ENCODE peak calls at places on chromosome 12, in six cellular contexts. One of them, this sample, is unnamed.

GRCh38 chr12:106919910-106920544 is 35.7 kb upstream of the TMEM263 start:
- DNase-seq in brain microvascular endothelial cell: peak; percentile 30
- DNase-seq in thoracic aorta: no peak
- DNase-seq in lung: no peak
- DNase-seq in Caco-2: peak; percentile 45
- DNase-seq in mesothelial cell of epicardium: no peak
- DNase-seq in this sample: no peak

GRCh38 chr12:21456291-21456780 is 18.9 kb downstream of the PYROXD1 start:
- DNase-seq in lung: no peak
- DNase-seq in Caco-2: no peak
- DNase-seq in thoracic aorta: no peak
- DNase-seq in brain microvascular endothelial cell: no peak
- DNase-seq in mesothelial cell of epicardium: no peak
- DNase-seq in this sample: no peak

GRCh38 chr12:6416596-6416995 is 28.2 kb upstream of the CD27 start:
- DNase-seq in mesothelial cell of epicardium: no peak
- DNase-seq in lung: no peak
- DNase-seq in thoracic aorta: no peak
- DNase-seq in brain microvascular endothelial cell: no peak
- DNase-seq in Caco-2: no peak
- DNase-seq in this sample: no peak

GRCh38 chr12:100156731-100157426 is 14.2 kb upstream of the BLTP3B start:
- DNase-seq in thoracic aorta: no peak
- DNase-seq in Caco-2: no peak
- DNase-seq in mesothelial cell of epicardium: no peak
- DNase-seq in lung: no peak
- DNase-seq in brain microvascular endothelial cell: no peak
- DNase-seq in this sample: no peak

GRCh38 chr12:94225924-94226630 is 77.7 kb downstream of the PLXNC1 start:
- DNase-seq in mesothelial cell of epicardium: no peak
- DNase-seq in thoracic aorta: no peak
- DNase-seq in Caco-2: no peak
- DNase-seq in brain microvascular endothelial cell: no peak
- DNase-seq in lung: no peak
- DNase-seq in this sample: no peak

GRCh38 chr12:48788852-48789775 is at the start of gene ADCY6:
- DNase-seq in lung: peak; percentile 80
- DNase-seq in thoracic aorta: no peak
- DNase-seq in Caco-2: peak; percentile 94
- DNase-seq in mesothelial cell of epicardium: no peak
- DNase-seq in brain microvascular endothelial cell: peak; percentile 57
- DNase-seq in this sample: peak; percentile 42

GRCh38 chr12:3885179-3886094 is 12.2 kb upstream of the PARP11 start:
- DNase-seq in lung: no peak
- DNase-seq in brain microvascular endothelial cell: peak; percentile 27
- DNase-seq in Caco-2: peak; percentile 67
- DNase-seq in thoracic aorta: no peak
- DNase-seq in mesothelial cell of epicardium: no peak
- DNase-seq in this sample: no peak

GRCh38 chr12:129753596-129753995 is 150.2 kb downstream of the TMEM132D start:
- DNase-seq in mesothelial cell of epicardium: no peak
- DNase-seq in lung: no peak
- DNase-seq in Caco-2: no peak
- DNase-seq in brain microvascular endothelial cell: peak; percentile 76
- DNase-seq in thoracic aorta: no peak
- DNase-seq in this sample: no peak

GRCh38 chr12:58378038-58378437 is 436.7 kb downstream of the ATP23 start:
- DNase-seq in mesothelial cell of epicardium: no peak
- DNase-seq in brain microvascular endothelial cell: no peak
- DNase-seq in lung: no peak
- DNase-seq in thoracic aorta: no peak
- DNase-seq in Caco-2: no peak
- DNase-seq in this sample: no peak

GRCh38 chr12:50825372-50825838 is 17.3 kb upstream of the TMPRSS12 start:
- DNase-seq in brain microvascular endothelial cell: no peak
- DNase-seq in thoracic aorta: no peak
- DNase-seq in mesothelial cell of epicardium: no peak
- DNase-seq in Caco-2: peak; percentile 51
- DNase-seq in lung: no peak
- DNase-seq in this sample: no peak

GRCh38 chr12:102484017-102484731 is 3.8 kb upstream of the IGF1 start:
- DNase-seq in mesothelial cell of epicardium: no peak
- DNase-seq in brain microvascular endothelial cell: peak; percentile 47
- DNase-seq in thoracic aorta: no peak
- DNase-seq in Caco-2: peak; percentile 42
- DNase-seq in lung: peak; percentile 56
- DNase-seq in this sample: peak; percentile 39

GRCh38 chr12:40075458-40075857 is 30.4 kb downstream of the SLC2A13 start:
- DNase-seq in brain microvascular endothelial cell: no peak
- DNase-seq in thoracic aorta: no peak
- DNase-seq in Caco-2: no peak
- DNase-seq in mesothelial cell of epicardium: no peak
- DNase-seq in lung: no peak
- DNase-seq in this sample: no peak

GRCh38 chr12:127355061-127355820 is 911.7 kb upstream of the TMEM132C start:
- DNase-seq in lung: no peak
- DNase-seq in thoracic aorta: no peak
- DNase-seq in brain microvascular endothelial cell: peak; percentile 15
- DNase-seq in mesothelial cell of epicardium: no peak
- DNase-seq in Caco-2: peak; percentile 19
- DNase-seq in this sample: no peak

GRCh38 chr12:25377475-25378179 is 126.9 kb upstream of the KRAS start:
- DNase-seq in mesothelial cell of epicardium: no peak
- DNase-seq in lung: no peak
- DNase-seq in brain microvascular endothelial cell: peak; percentile 12
- DNase-seq in Caco-2: no peak
- DNase-seq in thoracic aorta: no peak
- DNase-seq in this sample: no peak

GRCh38 chr12:4829793-4830162 is 79.9 kb upstream of the KCNA1 start:
- DNase-seq in lung: no peak
- DNase-seq in brain microvascular endothelial cell: no peak
- DNase-seq in thoracic aorta: no peak
- DNase-seq in mesothelial cell of epicardium: no peak
- DNase-seq in Caco-2: no peak
- DNase-seq in this sample: no peak

GRCh38 chr12:51323966-51324895 is at the start of gene BIN2:
- DNase-seq in Caco-2: no peak
- DNase-seq in thoracic aorta: no peak
- DNase-seq in lung: peak; percentile 42
- DNase-seq in brain microvascular endothelial cell: no peak
- DNase-seq in mesothelial cell of epicardium: no peak
- DNase-seq in this sample: no peak

GRCh38 chr12:79844693-79845092 is 90.2 kb downstream of the PPP1R12A start:
- DNase-seq in thoracic aorta: no peak
- DNase-seq in lung: no peak
- DNase-seq in mesothelial cell of epicardium: no peak
- DNase-seq in Caco-2: peak; percentile 18
- DNase-seq in brain microvascular endothelial cell: peak; percentile 72
- DNase-seq in this sample: no peak

GRCh38 chr12:54175130-54175963 is 13.4 kb downstream of the SMUG1 start:
- DNase-seq in lung: no peak
- DNase-seq in Caco-2: peak; percentile 29
- DNase-seq in brain microvascular endothelial cell: no peak
- DNase-seq in thoracic aorta: no peak
- DNase-seq in mesothelial cell of epicardium: no peak
- DNase-seq in this sample: no peak

GRCh38 chr12:69443916-69444315 is 26.3 kb upstream of the FRS2 start:
- DNase-seq in Caco-2: no peak
- DNase-seq in lung: no peak
- DNase-seq in brain microvascular endothelial cell: no peak
- DNase-seq in thoracic aorta: no peak
- DNase-seq in mesothelial cell of epicardium: no peak
- DNase-seq in this sample: no peak

GRCh38 chr12:49031573-49032161 is 13.1 kb upstream of the PRKAG1 start:
- DNase-seq in thoracic aorta: no peak
- DNase-seq in mesothelial cell of epicardium: no peak
- DNase-seq in Caco-2: no peak
- DNase-seq in brain microvascular endothelial cell: no peak
- DNase-seq in lung: no peak
- DNase-seq in this sample: no peak

GRCh38 chr12:116803018-116803736 is 65.1 kb downstream of the RNFT2 start:
- DNase-seq in brain microvascular endothelial cell: no peak
- DNase-seq in thoracic aorta: no peak
- DNase-seq in lung: no peak
- DNase-seq in mesothelial cell of epicardium: no peak
- DNase-seq in Caco-2: no peak
- DNase-seq in this sample: no peak

GRCh38 chr12:42126963-42127362 is 17.7 kb downstream of the GXYLT1 start:
- DNase-seq in Caco-2: no peak
- DNase-seq in brain microvascular endothelial cell: no peak
- DNase-seq in thoracic aorta: no peak
- DNase-seq in lung: no peak
- DNase-seq in mesothelial cell of epicardium: no peak
- DNase-seq in this sample: no peak

GRCh38 chr12:106841471-106842302 is 67.2 kb downstream of the RIC8B start:
- DNase-seq in Caco-2: peak; percentile 57
- DNase-seq in thoracic aorta: no peak
- DNase-seq in lung: peak; percentile 30
- DNase-seq in brain microvascular endothelial cell: peak; percentile 32
- DNase-seq in mesothelial cell of epicardium: no peak
- DNase-seq in this sample: no peak

GRCh38 chr12:49342066-49342913 is 4.4 kb upstream of the DNAJC22 start:
- DNase-seq in mesothelial cell of epicardium: peak; percentile 79
- DNase-seq in thoracic aorta: no peak
- DNase-seq in lung: peak; percentile 70
- DNase-seq in brain microvascular endothelial cell: peak; percentile 62
- DNase-seq in Caco-2: peak; percentile 74
- DNase-seq in this sample: no peak

GRCh38 chr12:3651585-3652424 is 101.1 kb downstream of the CRACR2A start:
- DNase-seq in brain microvascular endothelial cell: no peak
- DNase-seq in mesothelial cell of epicardium: no peak
- DNase-seq in lung: no peak
- DNase-seq in Caco-2: no peak
- DNase-seq in thoracic aorta: no peak
- DNase-seq in this sample: no peak

GRCh38 chr12:64413884-64414283 is 9.7 kb downstream of the XPOT start:
- DNase-seq in lung: no peak
- DNase-seq in mesothelial cell of epicardium: no peak
- DNase-seq in Caco-2: no peak
- DNase-seq in brain microvascular endothelial cell: no peak
- DNase-seq in thoracic aorta: no peak
- DNase-seq in this sample: no peak

GRCh38 chr12:122082621-122083356 is 4.2 kb downstream of the MLXIP start:
- DNase-seq in thoracic aorta: no peak
- DNase-seq in brain microvascular endothelial cell: no peak
- DNase-seq in mesothelial cell of epicardium: no peak
- DNase-seq in Caco-2: no peak
- DNase-seq in lung: no peak
- DNase-seq in this sample: no peak

GRCh38 chr12:74483057-74483456 is 54.6 kb upstream of the ATXN7L3B start:
- DNase-seq in lung: no peak
- DNase-seq in brain microvascular endothelial cell: no peak
- DNase-seq in thoracic aorta: no peak
- DNase-seq in Caco-2: no peak
- DNase-seq in mesothelial cell of epicardium: no peak
- DNase-seq in this sample: no peak
- TF ChIP-seq CTCF in lung: no peak
- TF ChIP-seq CTCF in brain microvascular endothelial cell: no peak
- TF ChIP-seq CTCF in thoracic aorta: no peak
- TF ChIP-seq CTCF in Caco-2: no peak
- TF ChIP-seq CTCF in mesothelial cell of epicardium: no peak
- TF ChIP-seq CTCF in this sample: no peak

DNA sequence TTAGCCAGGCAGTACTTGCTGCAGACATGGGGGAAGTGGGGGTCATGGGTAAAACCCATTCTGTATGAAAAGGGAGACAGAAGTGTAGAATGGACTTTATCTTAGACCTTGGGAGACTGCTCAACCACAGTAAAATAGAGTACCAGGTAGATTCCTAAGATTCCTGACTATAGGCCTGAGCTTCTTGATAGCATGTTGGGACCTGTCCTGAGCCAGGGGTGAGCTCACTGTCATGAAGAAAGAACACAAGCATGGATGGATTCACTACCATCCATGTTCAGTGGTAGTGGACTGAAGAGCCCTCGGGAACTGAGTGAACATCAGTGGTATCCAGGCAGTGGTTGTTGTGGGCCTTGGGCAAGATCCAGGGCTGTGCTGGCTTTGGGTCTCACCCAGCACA is 1003.8 kb downstream of the TMTC2 start:
- DNase-seq in thoracic aorta: no peak
- DNase-seq in Caco-2: no peak
- DNase-seq in brain microvascular endothelial cell: no peak
- DNase-seq in mesothelial cell of epicardium: no peak
- DNase-seq in lung: no peak
- DNase-seq in this sample: no peak
- TF ChIP-seq CTCF in thoracic aorta: no peak
- TF ChIP-seq CTCF in Caco-2: no peak
- TF ChIP-seq CTCF in brain microvascular endothelial cell: no peak
- TF ChIP-seq CTCF in mesothelial cell of epicardium: no peak
- TF ChIP-seq CTCF in lung: no peak
- TF ChIP-seq CTCF in this sample: no peak

DNA sequence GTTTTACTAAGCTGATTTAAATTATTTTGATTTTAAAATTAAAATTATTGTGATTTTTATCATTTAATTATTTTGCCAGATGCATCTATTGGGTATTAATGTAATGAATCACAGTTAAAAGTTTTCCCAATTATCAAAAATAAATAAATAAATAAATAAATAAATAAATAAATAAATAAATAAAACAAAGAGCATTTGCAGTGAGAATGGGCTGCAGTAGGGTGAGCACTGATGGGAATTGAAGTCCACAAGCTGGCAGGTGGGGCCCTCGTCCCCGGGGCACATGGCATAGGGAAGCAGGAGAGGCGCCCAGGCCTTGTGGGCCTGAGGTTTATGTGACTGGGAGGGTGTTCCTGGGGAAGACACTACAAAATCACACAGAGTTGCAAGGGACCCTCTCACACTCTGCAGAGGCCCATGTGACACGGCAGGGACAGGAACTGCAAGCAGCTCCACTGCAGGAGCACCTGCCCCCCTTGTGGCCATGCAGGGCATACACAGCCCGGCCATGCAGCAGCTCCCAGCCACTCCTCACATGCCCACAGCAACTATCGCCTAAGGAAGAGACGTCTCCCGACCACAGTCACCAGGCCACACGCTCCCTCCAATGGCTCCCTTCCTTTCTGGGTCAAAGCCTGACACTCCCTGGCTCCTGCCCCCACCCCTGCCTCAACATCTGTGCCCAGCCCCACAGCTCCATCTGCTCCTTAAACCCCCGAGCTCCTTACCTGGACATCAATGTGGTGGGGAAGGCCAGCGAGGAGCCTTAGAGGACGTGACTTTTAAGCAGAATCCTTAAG is 256.3 kb upstream of the SFSWAP start:
- DNase-seq in lung: no peak
- DNase-seq in Caco-2: peak; percentile 71
- DNase-seq in thoracic aorta: no peak
- DNase-seq in brain microvascular endothelial cell: peak; percentile 7
- DNase-seq in mesothelial cell of epicardium: no peak
- DNase-seq in this sample: no peak
- TF ChIP-seq CTCF in lung: peak; percentile 34
- TF ChIP-seq CTCF in Caco-2: peak; percentile 72
- TF ChIP-seq CTCF in thoracic aorta: no peak
- TF ChIP-seq CTCF in brain microvascular endothelial cell: peak; percentile 28
- TF ChIP-seq CTCF in mesothelial cell of epicardium: peak; percentile 79
- TF ChIP-seq CTCF in this sample: peak; percentile 18

DNA sequence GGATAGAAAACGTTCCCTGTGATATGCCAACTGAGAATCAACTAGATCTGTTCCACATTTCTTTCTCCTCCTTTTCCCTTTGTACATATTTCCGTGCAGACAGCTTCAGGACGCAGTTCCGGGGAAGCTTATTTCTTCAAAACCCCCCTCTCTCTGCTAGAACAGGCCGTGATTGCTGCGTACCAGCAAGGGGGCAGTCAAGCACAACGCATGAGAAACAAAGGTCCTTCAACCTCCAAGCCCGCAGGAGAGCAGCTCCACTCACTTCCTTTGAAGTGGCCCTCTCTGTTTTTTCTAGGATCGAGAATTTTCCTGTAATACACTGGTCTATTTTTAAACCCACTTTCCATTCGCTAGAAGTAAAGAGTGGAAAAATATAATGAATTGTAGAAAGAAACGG is 80.8 kb downstream of the ZNF664 start:
- DNase-seq in mesothelial cell of epicardium: no peak
- DNase-seq in lung: peak; percentile 49
- DNase-seq in Caco-2: peak; percentile 69
- DNase-seq in brain microvascular endothelial cell: peak; percentile 58
- DNase-seq in thoracic aorta: no peak
- DNase-seq in this sample: no peak
- TF ChIP-seq CTCF in mesothelial cell of epicardium: no peak
- TF ChIP-seq CTCF in lung: peak; percentile 60
- TF ChIP-seq CTCF in Caco-2: peak; percentile 72
- TF ChIP-seq CTCF in brain microvascular endothelial cell: peak; percentile 87
- TF ChIP-seq CTCF in thoracic aorta: peak; percentile 59
- TF ChIP-seq CTCF in this sample: no peak